ENCODE peak calls at places on chromosomes 13 and 19, in six cellular contexts. O is astrocyte of the spinal cord, R is endothelial cell of umbilical vein, E is fibroblast of pulmonary artery, K is A549, I is uterus. F is an unnamed sample.

GRCh38 chr19:14473073-14473790 is 1.9 kb downstream of the PTGER1 start:
- DNase-seq in I (no peak), K (no peak), R (no peak), O (no peak), E (no peak), F (no peak)

GRCh38 chr19:48480151-48480475 is 10.9 kb downstream of the CYTH2 start:
- DNase-seq in E (no peak), K (no peak), O (peak; percentile 43), I (peak; percentile 73), R (peak; percentile 35), F (no peak)

GRCh38 chr13:97395437-97396136 is 38.4 kb upstream of the RAP2A start:
- DNase-seq in O (peak; percentile 19), I (no peak), R (no peak), K (peak; percentile 12), E (peak; percentile 50), F (no peak)

GRCh38 chr13:25180795-25181537 is 8.9 kb upstream of the AMER2 start:
- DNase-seq in E (no peak), I (no peak), O (no peak), R (no peak), K (no peak), F (peak; percentile 64)

GRCh38 chr13:51590231-51590630 is 6.0 kb downstream of the WDFY2 start:
- DNase-seq in I (no peak), O (no peak), E (no peak), R (no peak), K (no peak), F (no peak)

GRCh38 chr19:17236414-17236716 is 9.4 kb downstream of the NR2F6 start:
- DNase-seq in E (no peak), I (no peak), O (no peak), R (no peak), K (no peak), F (no peak)

GRCh38 chr19:20964798-20965197 is 41.7 kb downstream of the ZNF85 start:
- DNase-seq in O (no peak), I (no peak), E (no peak), R (no peak), K (no peak), F (no peak)

GRCh38 chr19:1796395-1797142 is 15.5 kb downstream of the ATP8B3 start:
- DNase-seq in O (no peak), I (no peak), R (no peak), K (no peak), E (no peak), F (no peak)

GRCh38 chr13:21736926-21737325 is 66.1 kb downstream of the FGF9 start:
- DNase-seq in O (no peak), I (no peak), R (no peak), K (no peak), E (no peak), F (no peak)

GRCh38 chr19:518292-519231 is 11.3 kb downstream of the TPGS1 start:
- DNase-seq in I (peak; percentile 56), O (no peak), E (peak; percentile 74), R (no peak), K (no peak), F (no peak)

GRCh38 chr19:3785938-3786824 is at the start of gene MATK:
- DNase-seq in K (no peak), O (no peak), E (no peak), I (no peak), R (no peak), F (no peak)

GRCh38 chr19:33207903-33208302 is 13.8 kb downstream of the LRP3 start:
- DNase-seq in O (no peak), I (no peak), K (no peak), E (no peak), R (no peak), F (no peak)

GRCh38 chr19:12098040-12098439 is 33.5 kb downstream of the ZNF844 start:
- DNase-seq in K (no peak), E (no peak), I (no peak), O (no peak), R (no peak), F (no peak)

GRCh38 chr13:36887758-36888521 is 32.1 kb downstream of the SMAD9 start:
- DNase-seq in O (no peak), E (no peak), R (no peak), I (no peak), K (no peak), F (no peak)

GRCh38 chr19:52554216-52554971 is 15.7 kb upstream of the ZNF701 start:
- DNase-seq in R (no peak), K (no peak), E (no peak), O (no peak), I (no peak), F (no peak)

GRCh38 chr13:85659493-85659892 is 139.7 kb downstream of the SLITRK6 start:
- DNase-seq in K (no peak), E (peak; percentile 37), O (no peak), R (no peak), I (no peak), F (no peak)

GRCh38 chr13:31742102-31742695 is 2.9 kb downstream of the RXFP2 start:
- DNase-seq in K (peak; percentile 50), E (peak; percentile 82), O (peak; percentile 74), R (peak; percentile 64), I (peak; percentile 72), F (peak; percentile 5)

GRCh38 chr19:31054430-31054829 is 294.8 kb downstream of the TSHZ3 start:
- DNase-seq in I (no peak), E (peak; percentile 75), R (no peak), K (peak; percentile 65), O (peak; percentile 74), F (no peak)

GRCh38 chr13:109787135-109787954 is 962 bp upstream of the IRS2 start:
- DNase-seq in I (peak; percentile 31), R (peak; percentile 25), E (peak; percentile 46), K (no peak), O (peak; percentile 42), F (no peak)

GRCh38 chr13:75704194-75704941 is 68.2 kb downstream of the LMO7 start:
- DNase-seq in I (no peak), O (peak; percentile 75), R (peak; percentile 57), K (peak; percentile 26), E (peak; percentile 47), F (no peak)

GRCh38 chr19:33388231-33388816 is 14.8 kb downstream of the CEBPG start:
- DNase-seq in O (no peak), K (no peak), E (no peak), I (no peak), R (no peak), F (no peak)

GRCh38 chr13:112845511-112846144 is 123.4 kb upstream of the MCF2L start:
- DNase-seq in R (no peak), K (no peak), E (no peak), I (no peak), O (no peak), F (no peak)

GRCh38 chr19:38211206-38211605 is 12.8 kb downstream of the DPF1 start:
- DNase-seq in O (no peak), I (no peak), E (no peak), R (no peak), K (no peak), F (no peak)
- H3K4me3 ChIP-seq in O (no peak overlapping the region), I (no peak overlapping the region), E (no peak overlapping the region), R (no peak overlapping the region), K (no peak overlapping the region), F (no peak overlapping the region)

GRCh38 chr19:50258918-50259372 is 55.5 kb downstream of the MYH14 start:
- DNase-seq in R (no peak), K (peak; percentile 39), E (no peak), O (no peak), I (no peak), F (no peak)
- TF ChIP-seq CTCF in R (peak; percentile 54), K (peak; percentile 65), E (no peak), O (peak; percentile 31), I (no peak), F (peak; percentile 67)

GRCh38 chr19:42313840-42314755 is 989 bp downstream of the TMEM145 start:
- DNase-seq in I (no peak), K (no peak), E (no peak), O (no peak), R (no peak), F (no peak)
- H3K4me3 ChIP-seq in I (no peak overlapping the region), K (peak overlapping the region; percentile 51), E (no peak overlapping the region), O (no peak overlapping the region), R (no peak overlapping the region), F (no peak overlapping the region)

GRCh38 chr19:28631931-28632330 is 581.0 kb downstream of the UQCRFS1 start:
- DNase-seq in R (no peak), K (no peak), I (no peak), O (no peak), E (no peak), F (no peak)

GRCh38 chr19:28634837-28635236 is 578.1 kb downstream of the UQCRFS1 start:
- DNase-seq in R (no peak), I (no peak), K (no peak), E (no peak), O (no peak), F (no peak)

GRCh38 chr19:28632357-28633076 is 580.4 kb downstream of the UQCRFS1 start:
- DNase-seq in E (no peak), K (no peak), R (no peak), I (no peak), O (no peak), F (no peak)

GRCh38 chr19:28633223-28634030 is 579.5 kb downstream of the UQCRFS1 start:
- DNase-seq in K (peak; percentile 61), I (no peak), E (peak; percentile 61), R (no peak), O (peak; percentile 16), F (no peak)

DNA sequence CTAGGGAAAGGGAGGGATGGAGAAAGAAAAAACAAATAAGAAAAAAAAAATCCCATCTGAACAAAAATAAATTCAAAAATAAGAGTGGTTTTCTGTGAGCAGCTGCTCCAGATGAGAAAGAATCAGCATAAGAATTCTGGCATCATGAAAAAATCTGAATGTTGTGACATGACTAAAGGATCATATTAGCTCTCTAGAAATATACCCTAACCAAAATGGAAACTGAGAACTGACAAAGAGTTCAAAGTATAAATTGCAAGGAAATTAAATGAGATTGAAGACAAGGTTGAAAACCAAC is 579.0 kb downstream of the UQCRFS1 start:
- DNase-seq in R (no peak), I (no peak), O (no peak), K (no peak), E (no peak), F (no peak)
- TF ChIP-seq CTCF in R (no peak), I (no peak), O (no peak), K (no peak), E (no peak), F (no peak)